ENCODE peak calls at places on chromosomes 2 and 18, in four cellular contexts. J is stomach, E is Calu3, R is activated B cell treated with CpG ODN at 0.5 μM for 24 hours. Z is an unnamed sample.
A peak's percentile ranks its signal among the peaks of the same experiment; 100 is the strongest.

GRCh38 chr2:213036836-213037235 is 114.6 kb downstream of the IKZF2 start:
- DNase-seq in J (no peak), R (no peak), E (no peak), Z (no peak)

GRCh38 chr2:28449126-28449488 is 46.8 kb upstream of the PLB1 start:
- DNase-seq in J (no peak), R (no peak), E (no peak), Z (no peak)

GRCh38 chr2:180983468-180984388 is 3.3 kb downstream of the UBE2E3 start:
- DNase-seq in R (no peak), E (peak; percentile 48), J (no peak), Z (peak; percentile 59)

GRCh38 chr2:113079123-113079522 is 11.4 kb downstream of the IL1F10 start:
- DNase-seq in E (no peak), R (no peak), J (no peak), Z (no peak)

GRCh38 chr18:58525517-58525916 is 103.4 kb downstream of the ALPK2 start:
- DNase-seq in E (no peak), R (no peak), J (no peak), Z (peak; percentile 86)

GRCh38 chr2:173288561-173288960 is 66.1 kb upstream of the CDCA7 start:
- DNase-seq in J (no peak), E (no peak), R (no peak), Z (no peak)

GRCh38 chr2:26457695-26458364 is 20.1 kb downstream of the OTOF start:
- DNase-seq in R (no peak), E (no peak), J (no peak), Z (no peak)

GRCh38 chr2:206230060-206230890 is 44.2 kb upstream of the ZDBF2 start:
- DNase-seq in E (no peak), J (no peak), R (no peak), Z (no peak)

GRCh38 chr2:168751104-168751768 is 51.2 kb upstream of the NOSTRIN start:
- DNase-seq in E (no peak), R (no peak), J (no peak), Z (peak; percentile 55)

GRCh38 chr18:47204908-47205522 is 28.9 kb upstream of the IER3IP1 start:
- DNase-seq in E (peak; percentile 54), R (no peak), J (peak; percentile 45), Z (peak; percentile 52)

GRCh38 chr2:65276604-65277003 is 49.0 kb downstream of the ACTR2 start:
- DNase-seq in E (no peak), R (no peak), J (no peak), Z (no peak)

GRCh38 chr2:27191107-27191829 is 20.6 kb upstream of the ATRAID start:
- DNase-seq in E (peak; percentile 59), J (peak; percentile 53), R (no peak), Z (peak; percentile 79)

GRCh38 chr18:67924656-67925055 is 408.1 kb upstream of the DSEL start:
- DNase-seq in J (no peak), E (no peak), R (no peak), Z (no peak)

GRCh38 chr18:36947820-36948348 is 119.0 kb downstream of the KIAA1328 start:
- DNase-seq in J (no peak), E (peak; percentile 39), R (no peak), Z (no peak)

GRCh38 chr18:48222118-48222517 is 187.1 kb downstream of the ZBTB7C start:
- DNase-seq in R (no peak), J (peak; percentile 52), E (peak; percentile 53), Z (peak; percentile 64)

GRCh38 chr2:208101716-208102631 is 22.4 kb downstream of the CRYGD start:
- DNase-seq in E (peak; percentile 10), J (no peak), R (no peak), Z (no peak)

GRCh38 chr18:48080546-48080945 is 150.1 kb upstream of the SMAD2 start:
- DNase-seq in J (no peak), E (no peak), R (no peak), Z (no peak)

GRCh38 chr2:99818842-99819241 is 323.5 kb downstream of the AFF3 start:
- DNase-seq in E (no peak), R (no peak), J (no peak), Z (peak; percentile 20)

GRCh38 chr2:193141-193552 is 70.7 kb downstream of the SH3YL1 start:
- DNase-seq in R (no peak), E (no peak), J (no peak), Z (no peak)

GRCh38 chr18:5630057-5630765 is 86.4 kb upstream of the EPB41L3 start:
- DNase-seq in J (peak; percentile 50), R (peak; percentile 16), E (no peak), Z (peak; percentile 49)

GRCh38 chr2:234770081-234770506 is 181.7 kb upstream of the SH3BP4 start:
- DNase-seq in J (no peak), E (no peak), R (no peak), Z (no peak)

GRCh38 chr2:100741880-100742814 is 77.8 kb upstream of the NPAS2 start:
- DNase-seq in R (no peak), J (no peak), E (no peak), Z (no peak)

GRCh38 chr2:227862741-227863588 is 8.5 kb upstream of the DAW1 start:
- DNase-seq in R (no peak), E (peak; percentile 57), J (no peak), Z (no peak)

GRCh38 chr18:79241755-79242154 is 154.0 kb upstream of the NFATC1 start:
- DNase-seq in J (no peak), R (no peak), E (no peak), Z (no peak)

GRCh38 chr18:21831413-21831831 is 90.8 kb downstream of the MIB1 start:
- DNase-seq in R (no peak), J (no peak), E (no peak), Z (no peak)

GRCh38 chr2:38765551-38765950 is 12.5 kb upstream of the GEMIN6 start:
- DNase-seq in E (no peak), R (no peak), J (no peak), Z (no peak)

GRCh38 chr2:191945623-191946022 is 98.7 kb upstream of the CAVIN2 start:
- DNase-seq in R (no peak), J (no peak), E (no peak), Z (no peak)

GRCh38 chr2:160096414-160096813 is 34.0 kb upstream of the PLA2R1 start:
- DNase-seq in J (no peak), R (no peak), E (no peak), Z (peak; percentile 9)

GRCh38 chr2:38443021-38443541 is 66.0 kb upstream of the ATL2 start:
- DNase-seq in E (peak; percentile 76), J (peak; percentile 27), R (no peak), Z (no peak)

GRCh38 chr2:217797170-217797569 is 205.6 kb downstream of the TNS1 start:
- DNase-seq in R (no peak), E (no peak), J (peak; percentile 22), Z (no peak)

GRCh38 chr2:235311044-235311443 is 182.8 kb upstream of the AGAP1 start:
- DNase-seq in J (no peak), R (no peak), E (no peak), Z (no peak)

GRCh38 chr2:136008205-136008865 is 22.9 kb upstream of the DARS1 start:
- DNase-seq in E (no peak), R (peak; percentile 46), J (peak; percentile 52), Z (peak; percentile 45)

GRCh38 chr2:135299656-135300244 is 231.3 kb downstream of the ZRANB3 start:
- DNase-seq in R (no peak), E (no peak), J (no peak), Z (peak; percentile 5)

GRCh38 chr2:108855194-108855593 is 68.6 kb downstream of the CCDC138 start:
- DNase-seq in R (no peak), E (no peak), J (no peak), Z (peak; percentile 20)

GRCh38 chr2:19228092-19228670 is 130.2 kb downstream of the OSR1 start:
- DNase-seq in E (no peak), R (no peak), J (no peak), Z (no peak)

GRCh38 chr2:19225931-19226330 is 132.5 kb downstream of the OSR1 start:
- DNase-seq in R (no peak), E (no peak), J (no peak), Z (no peak)

GRCh38 chr2:19226871-19227270 is 131.6 kb downstream of the OSR1 start:
- DNase-seq in E (no peak), R (no peak), J (no peak), Z (no peak)

GRCh38 chr2:19231625-19232024 is 126.8 kb downstream of the OSR1 start:
- DNase-seq in E (no peak), J (no peak), R (no peak), Z (no peak)

GRCh38 chr2:19228720-19229119 is 129.7 kb downstream of the OSR1 start:
- DNase-seq in J (no peak), R (no peak), E (no peak), Z (no peak)
- TF ChIP-seq CTCF in J (no peak), R (no peak), E (no peak), Z (no peak)

DNA sequence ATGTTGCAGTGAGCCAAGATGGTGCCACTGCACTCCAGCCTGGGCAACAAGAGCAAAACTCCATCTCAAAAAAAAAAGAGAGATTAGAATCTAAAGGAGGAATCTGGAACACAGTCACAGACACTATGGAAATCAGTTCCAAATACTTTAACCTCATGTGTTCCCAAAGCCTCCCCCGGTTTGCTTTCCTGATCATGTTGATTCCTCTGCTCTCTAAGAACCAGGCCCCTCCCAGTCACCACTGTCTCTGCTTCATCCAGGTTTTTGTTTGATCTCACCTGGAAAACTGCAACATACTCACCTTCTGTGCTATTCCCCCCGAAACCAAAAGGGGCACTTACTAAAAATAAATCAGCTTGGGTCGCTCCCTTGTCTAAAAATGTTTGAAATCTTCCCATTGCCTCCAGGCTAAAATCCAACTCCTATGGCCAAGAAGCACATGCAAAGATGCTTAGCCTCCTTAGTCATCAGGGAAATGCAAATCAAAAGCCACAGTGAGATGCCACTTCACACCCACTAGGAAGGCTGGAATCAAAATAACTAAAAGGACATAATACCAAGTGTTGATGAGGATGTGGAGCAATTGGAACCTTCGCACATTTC is 6.2 kb upstream of the NEU2 start:
- DNase-seq in E (no peak), J (no peak), R (no peak), Z (no peak)
- TF ChIP-seq CTCF in E (no peak), J (no peak), R (no peak), Z (no peak)

GRCh38 chr2:238894226-238894949 is 46.5 kb downstream of the TWIST2 start:
- DNase-seq in E (no peak), R (no peak), J (no peak), Z (no peak)
- TF ChIP-seq CTCF in E (no peak), R (no peak), J (no peak), Z (no peak)

DNA sequence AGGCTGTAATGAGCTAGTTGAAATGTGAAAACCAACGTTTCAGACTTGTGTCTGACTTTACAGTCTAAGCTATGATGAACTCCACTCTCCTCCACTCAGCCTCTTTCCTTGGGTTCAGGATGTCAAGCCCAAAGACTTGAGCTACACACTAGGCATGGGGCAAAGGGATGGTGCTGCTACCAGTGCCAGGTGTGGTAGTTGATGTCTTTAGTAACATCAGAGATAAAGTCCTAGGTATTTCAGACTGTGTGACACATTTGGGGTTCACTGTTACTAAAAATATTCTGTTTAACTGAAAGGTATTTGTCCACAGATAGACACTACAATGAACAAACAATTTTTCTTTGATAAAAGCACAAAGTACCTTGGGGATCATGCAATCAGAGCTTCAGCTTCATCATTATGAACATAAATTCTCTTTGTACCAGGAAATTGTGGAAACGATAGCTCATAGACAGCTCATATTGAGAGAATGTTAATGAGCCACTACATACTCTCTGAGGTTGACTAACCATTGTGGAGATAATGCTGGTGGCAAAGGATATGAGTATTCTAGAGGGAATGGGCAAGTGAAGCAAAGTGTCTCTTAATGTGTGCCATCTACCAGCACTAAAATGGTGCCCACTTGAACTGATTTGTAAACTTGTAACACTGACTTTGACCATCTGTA is 253.7 kb upstream of the THUMPD2 start:
- DNase-seq in R (no peak), E (no peak), J (no peak), Z (no peak)
- TF ChIP-seq CTCF in R (no peak), E (no peak), J (no peak), Z (no peak)

GRCh38 chr2:45345331-45346305 is 265.4 kb downstream of the SRBD1 start:
- DNase-seq in R (no peak), E (no peak), J (no peak), Z (no peak)
- TF ChIP-seq CTCF in R (no peak), E (no peak), J (no peak), Z (no peak)